ENCODE peak calls at places on chromosomes 4 and X, in seven cellular contexts. J, S, G, R, E, B and K are unnamed samples.

GRCh38 chrX:119728487-119728886 is 29.9 kb upstream of the SOWAHD start:
- DNase-seq in E (no peak), G (no peak), B (no peak), J (no peak), R (no peak), S (no peak), K (no peak)

GRCh38 chr4:121978169-121978516 is 26.3 kb upstream of the TRPC3 start:
- DNase-seq in J (no peak), B (no peak), R (no peak), S (no peak), G (no peak), E (no peak), K (no peak)

GRCh38 chr4:145851516-145852201 is 87.0 kb downstream of the ZNF827 start:
- DNase-seq in S (no peak), G (no peak), B (no peak), J (no peak), E (no peak), R (no peak), K (no peak)

GRCh38 chrX:130097507-130098201 is 12.6 kb downstream of the ELF4 start:
- DNase-seq in B (no peak), R (no peak), S (no peak), G (peak; percentile 38), E (peak; percentile 53), J (no peak), K (no peak)

GRCh38 chr4:182530451-182530850 is 287.2 kb downstream of the TENM3 start:
- DNase-seq in J (no peak), B (no peak), R (no peak), S (no peak), E (no peak), G (no peak), K (no peak)

GRCh38 chrX:153597351-153597750 is 1.6 kb downstream of the CCNQ start:
- DNase-seq in G (no peak), S (no peak), B (no peak), R (no peak), E (no peak), J (no peak), K (no peak)

GRCh38 chr4:57231781-57232180 is 121.6 kb upstream of the IGFBP7 start:
- DNase-seq in J (no peak), R (no peak), B (no peak), G (no peak), E (no peak), S (no peak), K (no peak)

GRCh38 chr4:151067316-151067715 is 32.1 kb upstream of the RPS3A start:
- DNase-seq in B (no peak), R (no peak), E (no peak), G (no peak), S (no peak), J (no peak), K (no peak)

GRCh38 chr4:132124624-132124974 is 1024.5 kb upstream of the PCDH10 start:
- DNase-seq in J (no peak), S (no peak), B (no peak), R (no peak), G (no peak), E (no peak), K (no peak)

GRCh38 chr4:27239651-27240050 is 379.0 kb downstream of the STIM2 start:
- DNase-seq in S (no peak), J (no peak), R (no peak), B (peak; percentile 52), E (no peak), G (no peak), K (peak; percentile 76)

GRCh38 chr4:7564242-7564641 is 129.5 kb upstream of the PSAPL1 start:
- DNase-seq in S (peak; percentile 16), J (no peak), G (no peak), B (no peak), R (no peak), E (no peak), K (no peak)

DNA sequence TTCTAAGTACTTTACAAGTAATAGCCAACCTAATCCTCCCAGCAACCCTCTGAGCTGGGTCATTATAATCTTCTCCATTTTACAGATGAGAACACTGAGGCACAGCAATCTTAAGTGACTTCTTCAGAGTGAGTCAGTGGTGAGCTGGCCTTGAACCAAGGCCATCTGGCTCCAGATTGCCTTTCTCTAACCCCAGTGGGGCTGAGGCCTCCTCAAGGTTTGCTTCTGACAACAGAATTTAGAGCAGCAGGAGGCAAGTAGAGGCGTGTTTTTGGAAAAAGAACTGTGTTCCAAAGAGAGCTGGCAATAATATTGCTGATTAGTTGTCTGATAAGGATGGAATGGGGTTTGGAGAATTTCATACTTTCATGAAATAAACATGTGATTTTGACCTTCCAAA is 41.2 kb downstream of the PIR start:
- DNase-seq in B (no peak), S (no peak), J (peak; percentile 34), R (no peak), G (peak; percentile 65), E (no peak), K (peak; percentile 92)
- H3K4me3 ChIP-seq in B (no peak overlapping the region), S (no peak overlapping the region), J (no peak overlapping the region), R (no peak overlapping the region), G (no peak overlapping the region), E (no peak overlapping the region), K (no peak overlapping the region)

GRCh38 chr4:183721207-183722081 is 62.4 kb downstream of the TRAPPC11 start:
- DNase-seq in S (peak; percentile 60), J (peak; percentile 70), B (no peak), R (no peak), E (peak; percentile 79), G (peak; percentile 76), K (peak; percentile 51)
- H3K4me3 ChIP-seq in S (peak overlapping the region; percentile 63), J (peak overlapping the region; percentile 71), B (no peak overlapping the region), R (peak overlapping the region; percentile 39), E (peak overlapping the region; percentile 56), G (peak overlapping the region; percentile 70), K (peak overlapping the region; percentile 44)

DNA sequence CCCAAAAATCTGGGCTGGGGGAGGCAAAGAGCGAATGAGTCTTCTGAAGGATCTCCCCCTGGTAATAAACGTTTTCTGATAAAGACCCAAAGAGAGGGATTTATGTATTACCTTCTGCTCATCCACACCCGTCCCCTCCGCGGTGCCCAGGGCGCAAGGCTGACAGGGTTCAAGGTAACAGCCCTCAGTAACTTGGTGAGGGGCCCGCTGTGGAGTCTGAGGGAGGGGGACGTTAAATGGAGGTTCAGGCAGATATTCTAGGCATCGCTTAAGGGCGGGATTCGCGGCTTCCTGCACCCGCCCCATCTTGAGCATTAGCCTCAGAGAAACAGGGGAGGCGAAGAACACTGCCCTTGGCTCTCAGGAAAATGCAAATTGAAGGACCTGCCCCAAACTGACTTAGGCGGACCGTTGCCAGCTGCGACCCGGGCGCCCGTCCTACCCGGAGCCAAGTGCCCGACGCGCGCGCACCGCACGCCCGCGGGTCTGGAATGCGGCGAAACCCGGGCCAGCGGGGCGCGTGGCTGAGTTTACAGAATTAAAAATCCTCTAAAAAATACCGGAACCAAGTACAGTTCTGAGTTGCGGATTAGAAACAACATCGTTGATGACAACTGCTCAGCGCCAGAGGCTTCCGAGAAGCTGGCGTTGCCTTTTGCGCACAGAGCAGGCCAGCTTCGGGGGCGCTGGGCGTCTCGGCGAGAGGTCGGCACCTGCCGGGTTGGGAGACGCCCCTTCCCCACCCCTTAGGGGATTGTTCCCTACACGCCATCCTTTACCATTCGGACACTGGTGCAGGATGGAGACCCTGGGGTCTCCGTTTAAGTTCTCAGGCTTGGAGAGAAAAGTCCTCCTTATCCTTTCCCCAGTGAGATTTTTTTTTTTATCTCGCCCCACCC is 2.8 kb downstream of the HELT start:
- DNase-seq in J (no peak), B (no peak), E (no peak), S (no peak), R (no peak), G (no peak), K (no peak)
- H3K4me3 ChIP-seq in J (peak overlapping the region; percentile 49), B (no peak overlapping the region), E (no peak overlapping the region), S (no peak overlapping the region), R (no peak overlapping the region), G (peak overlapping the region; percentile 51), K (no peak overlapping the region)

DNA sequence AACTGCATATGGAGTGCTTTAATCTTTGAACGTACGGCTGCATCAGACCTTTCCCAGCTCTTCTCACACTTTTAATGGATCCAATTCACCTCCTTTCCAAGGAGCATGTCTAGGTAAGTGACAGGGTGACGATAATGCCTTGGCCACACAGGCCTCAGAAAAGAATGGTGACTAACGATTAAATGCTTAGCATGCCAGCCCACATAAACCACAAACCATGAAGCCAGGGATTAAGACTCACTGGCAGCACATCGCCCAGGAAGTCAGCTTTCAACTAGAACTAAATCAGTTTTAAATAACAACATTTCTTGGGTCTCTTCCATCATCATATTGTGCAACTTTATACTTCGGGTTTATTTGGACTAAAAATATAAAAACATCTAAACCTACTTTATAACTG is 28.7 kb downstream of the INPP4B start:
- DNase-seq in B (peak; percentile 95), R (peak; percentile 55), G (no peak), S (no peak), J (no peak), E (no peak), K (peak; percentile 98)
- H3K4me3 ChIP-seq in B (no peak overlapping the region), R (no peak overlapping the region), G (peak overlapping the region; percentile 40), S (peak overlapping the region; percentile 1), J (no peak overlapping the region), E (no peak overlapping the region), K (peak overlapping the region; percentile 2)

DNA sequence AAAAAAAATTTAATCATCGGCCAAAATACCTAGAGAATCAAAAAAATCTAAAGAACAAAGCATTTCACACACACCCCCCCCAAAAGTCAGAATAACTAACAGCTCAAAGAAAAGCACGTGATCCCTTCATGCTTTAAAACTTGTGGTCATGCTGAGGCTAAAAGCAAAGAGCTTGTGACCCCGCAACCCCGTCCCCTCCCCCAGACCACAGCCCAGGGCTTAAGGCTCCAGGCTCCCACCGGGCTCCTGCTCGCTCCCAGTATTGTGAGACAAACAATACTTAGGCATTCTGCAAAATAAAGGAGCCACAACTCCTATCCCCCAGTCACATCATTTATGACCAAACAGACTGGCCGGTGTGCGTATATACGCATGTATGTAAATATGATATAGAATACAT is 62.1 kb upstream of the CCDC160 start:
- DNase-seq in R (no peak), S (no peak), B (no peak), G (no peak), J (no peak), E (no peak), K (no peak)
- H3K4me3 ChIP-seq in R (no peak overlapping the region), S (no peak overlapping the region), B (no peak overlapping the region), G (no peak overlapping the region), J (no peak overlapping the region), E (no peak overlapping the region), K (no peak overlapping the region)

GRCh38 chr4:85233516-85233915 is 241.4 kb upstream of the ARHGAP24 start:
- DNase-seq in J (no peak), B (no peak), S (no peak), R (no peak), G (no peak), E (no peak), K (no peak)
- H3K4me3 ChIP-seq in J (no peak overlapping the region), B (no peak overlapping the region), S (no peak overlapping the region), R (no peak overlapping the region), G (no peak overlapping the region), E (no peak overlapping the region), K (no peak overlapping the region)